ENCODE peak calls at places on chromosomes 2 and 18, in eight cellular contexts. One of them, this sample, is unnamed.

GRCh38 chr2:30300456-30301221 is 69.3 kb downstream of the LBH start:
- DNase-seq in heart right ventricle: peak; percentile 43
- DNase-seq in H54: no peak
- DNase-seq in naive B cell: no peak
- DNase-seq in GM23338: peak; percentile 26
- DNase-seq in activated T-cell treated with anti-CD3 and anti-CD28 coated beads for 1 hour: no peak
- DNase-seq in NCI-H2171: no peak
- DNase-seq in glomerular endothelial cell: no peak
- DNase-seq in this sample: no peak

GRCh38 chr2:210541280-210541902 is 15.0 kb upstream of the CPS1 start:
- DNase-seq in activated T-cell treated with anti-CD3 and anti-CD28 coated beads for 1 hour: no peak
- DNase-seq in NCI-H2171: no peak
- DNase-seq in naive B cell: no peak
- DNase-seq in GM23338: no peak
- DNase-seq in glomerular endothelial cell: no peak
- DNase-seq in H54: no peak
- DNase-seq in heart right ventricle: no peak
- DNase-seq in this sample: no peak

GRCh38 chr2:179338681-179339080 is 74.0 kb upstream of the SESTD1 start:
- DNase-seq in NCI-H2171: no peak
- DNase-seq in naive B cell: no peak
- DNase-seq in H54: no peak
- DNase-seq in activated T-cell treated with anti-CD3 and anti-CD28 coated beads for 1 hour: no peak
- DNase-seq in glomerular endothelial cell: no peak
- DNase-seq in heart right ventricle: no peak
- DNase-seq in GM23338: no peak
- DNase-seq in this sample: no peak

GRCh38 chr2:77228379-77228778 is 293.8 kb downstream of the LRRTM4 start:
- DNase-seq in glomerular endothelial cell: no peak
- DNase-seq in GM23338: no peak
- DNase-seq in heart right ventricle: no peak
- DNase-seq in activated T-cell treated with anti-CD3 and anti-CD28 coated beads for 1 hour: no peak
- DNase-seq in NCI-H2171: peak; percentile 1
- DNase-seq in H54: no peak
- DNase-seq in naive B cell: no peak
- DNase-seq in this sample: no peak

GRCh38 chr2:148253716-148254115 is 232.8 kb downstream of the MBD5 start:
- DNase-seq in glomerular endothelial cell: no peak
- DNase-seq in GM23338: peak; percentile 33
- DNase-seq in NCI-H2171: peak; percentile 32
- DNase-seq in H54: no peak
- DNase-seq in activated T-cell treated with anti-CD3 and anti-CD28 coated beads for 1 hour: no peak
- DNase-seq in heart right ventricle: no peak
- DNase-seq in naive B cell: no peak
- DNase-seq in this sample: no peak

GRCh38 chr2:235171511-235172130 is 219.8 kb downstream of the SH3BP4 start:
- DNase-seq in NCI-H2171: no peak
- DNase-seq in H54: no peak
- DNase-seq in heart right ventricle: no peak
- DNase-seq in activated T-cell treated with anti-CD3 and anti-CD28 coated beads for 1 hour: no peak
- DNase-seq in naive B cell: no peak
- DNase-seq in GM23338: no peak
- DNase-seq in glomerular endothelial cell: no peak
- DNase-seq in this sample: no peak

GRCh38 chr2:148503511-148503910 is 141.0 kb upstream of the EPC2 start:
- DNase-seq in GM23338: no peak
- DNase-seq in heart right ventricle: no peak
- DNase-seq in glomerular endothelial cell: no peak
- DNase-seq in naive B cell: no peak
- DNase-seq in activated T-cell treated with anti-CD3 and anti-CD28 coated beads for 1 hour: no peak
- DNase-seq in NCI-H2171: no peak
- DNase-seq in H54: no peak
- DNase-seq in this sample: no peak

GRCh38 chr2:195049372-195050031 is 607.5 kb upstream of the SLC39A10 start:
- DNase-seq in NCI-H2171: no peak
- DNase-seq in activated T-cell treated with anti-CD3 and anti-CD28 coated beads for 1 hour: no peak
- DNase-seq in naive B cell: no peak
- DNase-seq in glomerular endothelial cell: no peak
- DNase-seq in H54: no peak
- DNase-seq in heart right ventricle: no peak
- DNase-seq in GM23338: no peak
- DNase-seq in this sample: no peak

GRCh38 chr2:8574196-8575010 is 107.5 kb upstream of the ID2 start:
- DNase-seq in naive B cell: no peak
- DNase-seq in NCI-H2171: no peak
- DNase-seq in GM23338: no peak
- DNase-seq in H54: peak; percentile 33
- DNase-seq in glomerular endothelial cell: no peak
- DNase-seq in heart right ventricle: no peak
- DNase-seq in activated T-cell treated with anti-CD3 and anti-CD28 coated beads for 1 hour: no peak
- DNase-seq in this sample: peak; percentile 81

GRCh38 chr18:57276720-57277284 is 75.6 kb upstream of the ST8SIA3 start:
- DNase-seq in NCI-H2171: no peak
- DNase-seq in glomerular endothelial cell: no peak
- DNase-seq in GM23338: peak; percentile 9
- DNase-seq in naive B cell: no peak
- DNase-seq in activated T-cell treated with anti-CD3 and anti-CD28 coated beads for 1 hour: no peak
- DNase-seq in H54: no peak
- DNase-seq in heart right ventricle: no peak
- DNase-seq in this sample: no peak

GRCh38 chr2:196370386-196370785 is 199.0 kb upstream of the STK17B start:
- DNase-seq in naive B cell: no peak
- DNase-seq in heart right ventricle: no peak
- DNase-seq in H54: no peak
- DNase-seq in activated T-cell treated with anti-CD3 and anti-CD28 coated beads for 1 hour: no peak
- DNase-seq in glomerular endothelial cell: no peak
- DNase-seq in NCI-H2171: no peak
- DNase-seq in GM23338: no peak
- DNase-seq in this sample: no peak

GRCh38 chr18:14949800-14950415 is 201.9 kb downstream of the ANKRD30B start:
- DNase-seq in heart right ventricle: no peak
- DNase-seq in NCI-H2171: no peak
- DNase-seq in GM23338: no peak
- DNase-seq in naive B cell: no peak
- DNase-seq in glomerular endothelial cell: no peak
- DNase-seq in activated T-cell treated with anti-CD3 and anti-CD28 coated beads for 1 hour: no peak
- DNase-seq in H54: no peak
- DNase-seq in this sample: no peak

GRCh38 chr2:240570531-240571313 is 2.4 kb downstream of the RNPEPL1 start:
- DNase-seq in GM23338: no peak
- DNase-seq in glomerular endothelial cell: no peak
- DNase-seq in activated T-cell treated with anti-CD3 and anti-CD28 coated beads for 1 hour: no peak
- DNase-seq in NCI-H2171: no peak
- DNase-seq in heart right ventricle: no peak
- DNase-seq in H54: no peak
- DNase-seq in naive B cell: no peak
- DNase-seq in this sample: peak; percentile 75

GRCh38 chr2:186827426-186827825 is 21.5 kb downstream of the ZSWIM2 start:
- DNase-seq in naive B cell: no peak
- DNase-seq in activated T-cell treated with anti-CD3 and anti-CD28 coated beads for 1 hour: no peak
- DNase-seq in heart right ventricle: no peak
- DNase-seq in H54: no peak
- DNase-seq in glomerular endothelial cell: no peak
- DNase-seq in GM23338: no peak
- DNase-seq in NCI-H2171: no peak
- DNase-seq in this sample: no peak

GRCh38 chr2:206823178-206823577 is 57.8 kb downstream of the FASTKD2 start:
- DNase-seq in glomerular endothelial cell: no peak
- DNase-seq in naive B cell: no peak
- DNase-seq in H54: no peak
- DNase-seq in activated T-cell treated with anti-CD3 and anti-CD28 coated beads for 1 hour: no peak
- DNase-seq in GM23338: no peak
- DNase-seq in heart right ventricle: peak; percentile 46
- DNase-seq in NCI-H2171: no peak
- DNase-seq in this sample: no peak

GRCh38 chr2:217079165-217079564 is 219.3 kb upstream of the TNP1 start:
- DNase-seq in H54: no peak
- DNase-seq in activated T-cell treated with anti-CD3 and anti-CD28 coated beads for 1 hour: no peak
- DNase-seq in NCI-H2171: no peak
- DNase-seq in GM23338: no peak
- DNase-seq in naive B cell: no peak
- DNase-seq in glomerular endothelial cell: no peak
- DNase-seq in heart right ventricle: no peak
- DNase-seq in this sample: no peak

GRCh38 chr2:15354596-15355359 is 206.4 kb downstream of the NBAS start:
- DNase-seq in NCI-H2171: no peak
- DNase-seq in H54: no peak
- DNase-seq in naive B cell: no peak
- DNase-seq in GM23338: no peak
- DNase-seq in glomerular endothelial cell: no peak
- DNase-seq in heart right ventricle: no peak
- DNase-seq in activated T-cell treated with anti-CD3 and anti-CD28 coated beads for 1 hour: no peak
- DNase-seq in this sample: no peak

GRCh38 chr2:28713582-28714292 is 37.9 kb upstream of the PPP1CB start:
- DNase-seq in naive B cell: no peak
- DNase-seq in NCI-H2171: no peak
- DNase-seq in activated T-cell treated with anti-CD3 and anti-CD28 coated beads for 1 hour: no peak
- DNase-seq in H54: no peak
- DNase-seq in heart right ventricle: no peak
- DNase-seq in GM23338: no peak
- DNase-seq in glomerular endothelial cell: no peak
- DNase-seq in this sample: no peak

GRCh38 chr2:20351555-20352229 is 1.0 kb upstream of the PUM2 start:
- DNase-seq in GM23338: no peak
- DNase-seq in activated T-cell treated with anti-CD3 and anti-CD28 coated beads for 1 hour: no peak
- DNase-seq in H54: no peak
- DNase-seq in heart right ventricle: no peak
- DNase-seq in naive B cell: no peak
- DNase-seq in glomerular endothelial cell: no peak
- DNase-seq in NCI-H2171: no peak
- DNase-seq in this sample: no peak

GRCh38 chr2:189328451-189329249 is 112.6 kb upstream of the WDR75 start:
- DNase-seq in naive B cell: no peak
- DNase-seq in GM23338: no peak
- DNase-seq in glomerular endothelial cell: no peak
- DNase-seq in NCI-H2171: no peak
- DNase-seq in activated T-cell treated with anti-CD3 and anti-CD28 coated beads for 1 hour: no peak
- DNase-seq in heart right ventricle: no peak
- DNase-seq in H54: no peak
- DNase-seq in this sample: no peak

GRCh38 chr2:239098288-239098970 is 250.5 kb downstream of the TWIST2 start:
- DNase-seq in NCI-H2171: no peak
- DNase-seq in GM23338: no peak
- DNase-seq in heart right ventricle: no peak
- DNase-seq in H54: no peak
- DNase-seq in naive B cell: no peak
- DNase-seq in activated T-cell treated with anti-CD3 and anti-CD28 coated beads for 1 hour: no peak
- DNase-seq in glomerular endothelial cell: no peak
- DNase-seq in this sample: no peak

GRCh38 chr18:75360206-75360605 is 67.3 kb downstream of the SMIM21 start:
- DNase-seq in NCI-H2171: no peak
- DNase-seq in naive B cell: no peak
- DNase-seq in GM23338: no peak
- DNase-seq in H54: no peak
- DNase-seq in glomerular endothelial cell: no peak
- DNase-seq in heart right ventricle: no peak
- DNase-seq in activated T-cell treated with anti-CD3 and anti-CD28 coated beads for 1 hour: no peak
- DNase-seq in this sample: no peak

GRCh38 chr2:96642564-96643350 is at the start of gene FER1L5:
- DNase-seq in H54: peak; percentile 77
- DNase-seq in heart right ventricle: peak; percentile 54
- DNase-seq in naive B cell: no peak
- DNase-seq in glomerular endothelial cell: no peak
- DNase-seq in NCI-H2171: no peak
- DNase-seq in GM23338: peak; percentile 96
- DNase-seq in activated T-cell treated with anti-CD3 and anti-CD28 coated beads for 1 hour: no peak
- DNase-seq in this sample: no peak

GRCh38 chr2:88724643-88725332 is 33.3 kb downstream of the RPIA start:
- DNase-seq in glomerular endothelial cell: no peak
- DNase-seq in naive B cell: no peak
- DNase-seq in GM23338: no peak
- DNase-seq in NCI-H2171: no peak
- DNase-seq in H54: no peak
- DNase-seq in activated T-cell treated with anti-CD3 and anti-CD28 coated beads for 1 hour: no peak
- DNase-seq in heart right ventricle: no peak
- DNase-seq in this sample: no peak

GRCh38 chr18:48186861-48187260 is 222.3 kb downstream of the ZBTB7C start:
- DNase-seq in H54: no peak
- DNase-seq in GM23338: no peak
- DNase-seq in glomerular endothelial cell: no peak
- DNase-seq in activated T-cell treated with anti-CD3 and anti-CD28 coated beads for 1 hour: no peak
- DNase-seq in NCI-H2171: no peak
- DNase-seq in heart right ventricle: no peak
- DNase-seq in naive B cell: no peak
- DNase-seq in this sample: no peak

GRCh38 chr2:47905454-47906260 is 641 bp downstream of the FBXO11 start:
- DNase-seq in naive B cell: peak; percentile 70
- DNase-seq in NCI-H2171: peak; percentile 53
- DNase-seq in GM23338: no peak
- DNase-seq in activated T-cell treated with anti-CD3 and anti-CD28 coated beads for 1 hour: peak; percentile 47
- DNase-seq in H54: no peak
- DNase-seq in heart right ventricle: peak; percentile 59
- DNase-seq in glomerular endothelial cell: no peak
- DNase-seq in this sample: peak; percentile 34

GRCh38 chr2:8333177-8333831 is 348.6 kb upstream of the ID2 start:
- DNase-seq in H54: no peak
- DNase-seq in glomerular endothelial cell: no peak
- DNase-seq in NCI-H2171: no peak
- DNase-seq in heart right ventricle: no peak
- DNase-seq in activated T-cell treated with anti-CD3 and anti-CD28 coated beads for 1 hour: no peak
- DNase-seq in naive B cell: no peak
- DNase-seq in GM23338: no peak
- DNase-seq in this sample: no peak